ENCODE peak calls at places on chromosomes 5 and 9, in five cellular contexts. D is adrenal gland, P is cardiac fibroblast, X is astrocyte of the spinal cord, I is upper lobe of right lung. Z is an unnamed sample.
A peak's percentile ranks its signal among the peaks of the same experiment; 100 is the strongest.

GRCh38 chr9:109779711-109780452 is at the start of gene PALM2AKAP2:
- DNase-seq in I (peak; percentile 79), P (peak; percentile 57), X (peak; percentile 58), D (peak; percentile 65), Z (no peak)

GRCh38 chr9:103210607-103211006 is 215.5 kb downstream of the CYLC2 start:
- DNase-seq in I (no peak), X (no peak), D (no peak), P (no peak), Z (no peak)

GRCh38 chr9:78791779-78792178 is 494.9 kb downstream of the PSAT1 start:
- DNase-seq in P (no peak), I (no peak), X (no peak), D (no peak), Z (no peak)

GRCh38 chr5:107955321-107955720 is 284.6 kb upstream of the EFNA5 start:
- DNase-seq in P (no peak), I (no peak), X (no peak), D (no peak), Z (no peak)

GRCh38 chr5:173627860-173628392 is 11.5 kb upstream of the BOD1 start:
- DNase-seq in I (no peak), P (no peak), X (no peak), D (no peak), Z (no peak)

GRCh38 chr5:158976035-158976434 is 123.7 kb downstream of the EBF1 start:
- DNase-seq in X (peak; percentile 92), I (no peak), P (peak; percentile 91), D (no peak), Z (no peak)

GRCh38 chr5:135651156-135651555 is 72.4 kb upstream of the CXCL14 start:
- DNase-seq in P (peak; percentile 16), I (no peak), D (no peak), X (no peak), Z (no peak)

GRCh38 chr5:57171818-57172465 is 1.9 kb upstream of the GPBP1 start:
- DNase-seq in X (no peak), I (peak; percentile 67), D (no peak), P (no peak), Z (no peak)

GRCh38 chr5:35319231-35320002 is 89.1 kb upstream of the PRLR start:
- DNase-seq in X (peak; percentile 12), P (peak; percentile 46), I (no peak), D (peak; percentile 67), Z (no peak)

GRCh38 chr5:107979272-107979671 is 308.5 kb upstream of the EFNA5 start:
- DNase-seq in D (no peak), I (no peak), X (no peak), P (no peak), Z (peak; percentile 79)

GRCh38 chr9:133738039-133738805 is at the start of gene SARDH:
- DNase-seq in D (no peak), P (peak; percentile 49), X (peak; percentile 26), I (peak; percentile 79), Z (no peak)

DNA sequence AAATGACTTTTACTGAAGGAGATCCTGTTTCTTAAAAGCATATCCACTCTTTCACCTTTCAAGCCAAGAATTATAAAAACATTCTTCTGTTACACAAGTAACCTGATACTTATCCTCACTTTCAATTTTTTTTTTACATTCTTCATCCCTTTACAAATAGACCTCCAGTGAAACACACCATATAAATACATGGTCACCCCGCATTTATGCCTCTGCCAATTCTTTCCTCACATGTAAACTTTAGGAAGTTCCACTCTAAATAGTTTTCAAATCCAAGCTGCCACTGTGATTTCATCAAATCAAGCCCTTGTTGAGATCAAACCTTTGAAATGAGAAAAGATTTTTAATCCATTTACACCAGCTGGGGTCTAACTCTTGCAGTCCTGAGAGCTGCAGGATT is 40.0 kb downstream of the GAS1 start:
- DNase-seq in X (no peak), D (no peak), I (no peak), P (no peak), Z (no peak)
- H3K4me3 ChIP-seq in X (no peak overlapping the region), D (no peak overlapping the region), I (no peak overlapping the region), P (no peak overlapping the region), Z (no peak overlapping the region)

DNA sequence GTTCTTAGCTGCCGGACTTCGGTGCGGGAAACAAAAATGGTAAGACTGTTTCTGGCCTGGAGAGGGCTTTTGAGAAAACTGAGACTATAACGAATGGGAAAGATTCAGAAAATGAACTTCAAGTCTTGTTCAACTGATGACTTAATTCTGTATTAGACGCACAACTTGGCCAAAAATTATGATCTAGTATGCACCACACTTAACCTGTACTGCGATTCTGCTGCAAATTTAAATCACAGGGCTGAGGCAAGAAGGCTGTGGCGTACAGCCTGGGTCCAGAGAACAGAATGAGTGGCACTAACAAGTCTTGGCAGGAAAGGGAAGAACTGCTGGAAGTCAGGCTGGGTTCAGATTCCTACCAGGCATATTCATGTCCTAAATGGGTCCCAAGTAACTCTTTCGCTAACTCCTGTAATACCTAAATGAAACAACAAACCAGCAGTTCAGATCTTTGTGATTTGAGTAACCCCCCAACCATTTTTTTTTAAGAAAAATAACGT is 781 bp upstream of the COL23A1 start:
- DNase-seq in X (no peak), P (no peak), I (no peak), D (no peak), Z (no peak)
- TF ChIP-seq CTCF in X (no peak), P (no peak), I (no peak), D (no peak), Z (no peak)

GRCh38 chr5:109191153-109191558 is 218.6 kb downstream of the PJA2 start:
- DNase-seq in X (peak; percentile 58), P (peak; percentile 72), D (peak; percentile 75), I (no peak), Z (no peak)
- H3K4me3 ChIP-seq in X (no peak overlapping the region), P (no peak overlapping the region), D (no peak overlapping the region), I (no peak overlapping the region), Z (no peak overlapping the region)

GRCh38 chr9:15846611-15847010 is 293.8 kb downstream of the CCDC171 start:
- DNase-seq in X (no peak), P (no peak), D (no peak), I (no peak), Z (no peak)
- TF ChIP-seq CTCF in X (no peak), P (no peak), D (no peak), I (no peak), Z (no peak)